ENCODE peak calls at places on chromosomes 6 and 20, in eight cellular contexts. T, S, N, L, B, U, Y and K are unnamed samples.

GRCh38 chr6:107538856-107539387 is 49.0 kb downstream of the SOBP start:
- DNase-seq in T (no peak), S (no peak), N (no peak), L (no peak), B (no peak), U (no peak), Y (no peak), K (no peak)

GRCh38 chr6:105484238-105485161 is 81.6 kb upstream of the PREP start:
- DNase-seq in T (no peak), S (no peak), N (peak), L (peak), B (peak), U (no peak), Y (no peak), K (peak)

GRCh38 chr20:32510120-32510600 is 75.0 kb downstream of the NOL4L start:
- DNase-seq in T (no peak), S (no peak), N (no peak), L (no peak), B (no peak), U (no peak), Y (peak), K (no peak)

GRCh38 chr6:30885481-30885998 is 1.2 kb downstream of the DDR1 start:
- DNase-seq in T (no peak), S (no peak), N (no peak), L (peak), B (no peak), U (no peak), Y (peak), K (peak)

GRCh38 chr20:10671221-10671849 is 2.5 kb downstream of the JAG1 start:
- DNase-seq in T (peak), S (peak), N (peak), L (peak), B (no peak), U (no peak), Y (peak), K (peak)

GRCh38 chr6:44651604-44652003 is 264.1 kb downstream of the CDC5L start:
- DNase-seq in T (no peak), S (no peak), N (no peak), L (no peak), B (no peak), U (no peak), Y (peak), K (no peak)

GRCh38 chr6:93418113-93418447 is 1.3 kb downstream of the EPHA7 start:
- DNase-seq in T (no peak), S (no peak), N (no peak), L (no peak), B (no peak), U (no peak), Y (no peak), K (no peak)

GRCh38 chr20:53707341-53708102 is 113.9 kb upstream of the ZNF217 start:
- DNase-seq in T (no peak), S (no peak), N (peak), L (no peak), B (no peak), U (no peak), Y (no peak), K (no peak)

GRCh38 chr20:51547951-51548350 is 5.4 kb upstream of the NFATC2 start:
- DNase-seq in T (no peak), S (no peak), N (no peak), L (no peak), B (no peak), U (no peak), Y (no peak), K (no peak)

GRCh38 chr6:118875672-118876071 is 18.3 kb upstream of the ASF1A start:
- DNase-seq in T (no peak), S (no peak), N (no peak), L (no peak), B (no peak), U (no peak), Y (no peak), K (no peak)

GRCh38 chr6:106608080-106608668 is 21.1 kb downstream of the RTN4IP1 start:
- DNase-seq in T (no peak), S (peak), N (no peak), L (peak), B (peak), U (no peak), Y (no peak), K (peak)

GRCh38 chr6:26280409-26280808 is 84.6 kb upstream of the BTN3A2 start:
- DNase-seq in T (no peak), S (no peak), N (no peak), L (no peak), B (no peak), U (no peak), Y (no peak), K (no peak)